ENCODE peak calls at places on chromosomes 7 and 10, in four cellular contexts. One of them, this sample, is unnamed.

GRCh38 chr10:122543676-122544075 is 16.9 kb upstream of the DMBT1 start:
- DNase-seq in Daoy: no peak
- DNase-seq in NCI-H2171 treated with DMSO at 0.1 percent for 48 hours: no peak
- DNase-seq in sigmoid colon: no peak
- DNase-seq in this sample: no peak

GRCh38 chr10:131081386-131081785 is 230.1 kb downstream of the TCERG1L start:
- DNase-seq in Daoy: no peak
- DNase-seq in NCI-H2171 treated with DMSO at 0.1 percent for 48 hours: no peak
- DNase-seq in sigmoid colon: peak; percentile 19
- DNase-seq in this sample: peak; percentile 15

GRCh38 chr10:78028438-78029293 is 649 bp downstream of the POLR3A start:
- DNase-seq in Daoy: no peak
- DNase-seq in NCI-H2171 treated with DMSO at 0.1 percent for 48 hours: no peak
- DNase-seq in sigmoid colon: peak; percentile 54
- DNase-seq in this sample: no peak

GRCh38 chr10:93603023-93603422 is 2.0 kb upstream of the RBP4 start:
- DNase-seq in Daoy: no peak
- DNase-seq in NCI-H2171 treated with DMSO at 0.1 percent for 48 hours: no peak
- DNase-seq in sigmoid colon: no peak
- DNase-seq in this sample: no peak

GRCh38 chr7:36272567-36273269 is 116.9 kb upstream of the ANLN start:
- DNase-seq in Daoy: no peak
- DNase-seq in NCI-H2171 treated with DMSO at 0.1 percent for 48 hours: no peak
- DNase-seq in sigmoid colon: peak; percentile 22
- DNase-seq in this sample: no peak

GRCh38 chr10:121077331-121077730 is 226.2 kb downstream of the WDR11 start:
- DNase-seq in Daoy: no peak
- DNase-seq in NCI-H2171 treated with DMSO at 0.1 percent for 48 hours: no peak
- DNase-seq in sigmoid colon: no peak
- DNase-seq in this sample: no peak

GRCh38 chr7:90345548-90346319 is 782 bp upstream of the GTPBP10 start:
- DNase-seq in Daoy: peak; percentile 21
- DNase-seq in NCI-H2171 treated with DMSO at 0.1 percent for 48 hours: no peak
- DNase-seq in sigmoid colon: no peak
- DNase-seq in this sample: peak; percentile 66

GRCh38 chr7:102993532-102994029 is 80.8 kb downstream of the LRRC17 start:
- DNase-seq in Daoy: peak; percentile 57
- DNase-seq in NCI-H2171 treated with DMSO at 0.1 percent for 48 hours: no peak
- DNase-seq in sigmoid colon: no peak
- DNase-seq in this sample: no peak

GRCh38 chr7:727806-728460 is 852 bp upstream of the PRKAR1B start:
- DNase-seq in Daoy: no peak
- DNase-seq in NCI-H2171 treated with DMSO at 0.1 percent for 48 hours: no peak
- DNase-seq in sigmoid colon: no peak
- DNase-seq in this sample: no peak

GRCh38 chr10:74799840-74800239 is 26.6 kb upstream of the KAT6B start:
- DNase-seq in Daoy: peak; percentile 86
- DNase-seq in NCI-H2171 treated with DMSO at 0.1 percent for 48 hours: no peak
- DNase-seq in sigmoid colon: no peak
- DNase-seq in this sample: no peak

GRCh38 chr7:77348371-77348813 is 67.8 kb downstream of the GSAP start:
- DNase-seq in Daoy: peak; percentile 60
- DNase-seq in NCI-H2171 treated with DMSO at 0.1 percent for 48 hours: no peak
- DNase-seq in sigmoid colon: peak; percentile 78
- DNase-seq in this sample: no peak

GRCh38 chr10:68560916-68561691 is 967 bp downstream of the TET1 start:
- DNase-seq in Daoy: peak; percentile 13
- DNase-seq in NCI-H2171 treated with DMSO at 0.1 percent for 48 hours: no peak
- DNase-seq in sigmoid colon: peak; percentile 67
- DNase-seq in this sample: no peak

GRCh38 chr7:122304996-122305421 is 459 bp upstream of the FEZF1 start:
- DNase-seq in Daoy: no peak
- DNase-seq in NCI-H2171 treated with DMSO at 0.1 percent for 48 hours: no peak
- DNase-seq in sigmoid colon: no peak
- DNase-seq in this sample: no peak

GRCh38 chr10:101053516-101053915 is 8.3 kb upstream of the KAZALD1 start:
- DNase-seq in Daoy: no peak
- DNase-seq in NCI-H2171 treated with DMSO at 0.1 percent for 48 hours: no peak
- DNase-seq in sigmoid colon: no peak
- DNase-seq in this sample: no peak

GRCh38 chr7:31517103-31517502 is 3.2 kb downstream of the ITPRID1 start:
- DNase-seq in Daoy: peak; percentile 32
- DNase-seq in NCI-H2171 treated with DMSO at 0.1 percent for 48 hours: no peak
- DNase-seq in sigmoid colon: no peak
- DNase-seq in this sample: no peak

GRCh38 chr7:118280319-118281012 is 56.0 kb downstream of the ANKRD7 start:
- DNase-seq in Daoy: no peak
- DNase-seq in NCI-H2171 treated with DMSO at 0.1 percent for 48 hours: no peak
- DNase-seq in sigmoid colon: no peak
- DNase-seq in this sample: no peak

GRCh38 chr10:3226960-3227724 is 54.6 kb upstream of the PITRM1 start:
- DNase-seq in Daoy: peak; percentile 73
- DNase-seq in NCI-H2171 treated with DMSO at 0.1 percent for 48 hours: no peak
- DNase-seq in sigmoid colon: no peak
- DNase-seq in this sample: no peak

GRCh38 chr10:235921-236320 is 100.7 kb downstream of the ZMYND11 start:
- DNase-seq in Daoy: no peak
- DNase-seq in NCI-H2171 treated with DMSO at 0.1 percent for 48 hours: no peak
- DNase-seq in sigmoid colon: no peak
- DNase-seq in this sample: no peak

GRCh38 chr7:143283344-143283743 is 1.4 kb upstream of the TMEM139 start:
- DNase-seq in Daoy: no peak
- DNase-seq in NCI-H2171 treated with DMSO at 0.1 percent for 48 hours: no peak
- DNase-seq in sigmoid colon: no peak
- DNase-seq in this sample: no peak

GRCh38 chr7:99210265-99210970 is 2.5 kb upstream of the KPNA7 start:
- DNase-seq in Daoy: no peak
- DNase-seq in NCI-H2171 treated with DMSO at 0.1 percent for 48 hours: no peak
- DNase-seq in sigmoid colon: peak; percentile 3
- DNase-seq in this sample: no peak

GRCh38 chr7:130141161-130141857 is 63.9 kb downstream of the TMEM209 start:
- DNase-seq in Daoy: no peak
- DNase-seq in NCI-H2171 treated with DMSO at 0.1 percent for 48 hours: no peak
- DNase-seq in sigmoid colon: peak; percentile 80
- DNase-seq in this sample: no peak

GRCh38 chr7:97020601-97021442 is 3.8 kb downstream of the DLX5 start:
- DNase-seq in Daoy: no peak
- DNase-seq in NCI-H2171 treated with DMSO at 0.1 percent for 48 hours: no peak
- DNase-seq in sigmoid colon: no peak
- DNase-seq in this sample: no peak

GRCh38 chr10:13352519-13352918 is 4.4 kb upstream of the SEPHS1 start:
- DNase-seq in Daoy: no peak
- DNase-seq in NCI-H2171 treated with DMSO at 0.1 percent for 48 hours: no peak
- DNase-seq in sigmoid colon: no peak
- DNase-seq in this sample: no peak

GRCh38 chr7:48875300-48875916 is 48.9 kb upstream of the CDC14C start:
- DNase-seq in Daoy: no peak
- DNase-seq in NCI-H2171 treated with DMSO at 0.1 percent for 48 hours: no peak
- DNase-seq in sigmoid colon: no peak
- DNase-seq in this sample: no peak

GRCh38 chr7:85510287-85510686 is 323.4 kb upstream of the SEMA3D start:
- DNase-seq in Daoy: no peak
- DNase-seq in NCI-H2171 treated with DMSO at 0.1 percent for 48 hours: no peak
- DNase-seq in sigmoid colon: no peak
- DNase-seq in this sample: no peak

GRCh38 chr7:70870349-70870748 is 261.6 kb upstream of the GALNT17 start:
- DNase-seq in Daoy: no peak
- DNase-seq in NCI-H2171 treated with DMSO at 0.1 percent for 48 hours: no peak
- DNase-seq in sigmoid colon: no peak
- DNase-seq in this sample: no peak

GRCh38 chr10:5199398-5199797 is 2.8 kb downstream of the AKR1C4 start:
- DNase-seq in Daoy: peak; percentile 25
- DNase-seq in NCI-H2171 treated with DMSO at 0.1 percent for 48 hours: no peak
- DNase-seq in sigmoid colon: no peak
- DNase-seq in this sample: no peak

GRCh38 chr7:158461824-158462223 is 125.8 kb downstream of the PTPRN2 start:
- DNase-seq in Daoy: no peak
- DNase-seq in NCI-H2171 treated with DMSO at 0.1 percent for 48 hours: no peak
- DNase-seq in sigmoid colon: no peak
- DNase-seq in this sample: no peak

GRCh38 chr7:40761757-40762342 is 627.0 kb downstream of the SUGCT start:
- DNase-seq in Daoy: no peak
- DNase-seq in NCI-H2171 treated with DMSO at 0.1 percent for 48 hours: no peak
- DNase-seq in sigmoid colon: no peak
- DNase-seq in this sample: no peak

GRCh38 chr10:117721883-117722282 is 179.3 kb downstream of the EMX2 start:
- DNase-seq in Daoy: no peak
- DNase-seq in NCI-H2171 treated with DMSO at 0.1 percent for 48 hours: no peak
- DNase-seq in sigmoid colon: no peak
- DNase-seq in this sample: no peak

GRCh38 chr7:14934831-14935230 is 32.3 kb upstream of the DGKB start:
- DNase-seq in Daoy: no peak
- DNase-seq in NCI-H2171 treated with DMSO at 0.1 percent for 48 hours: no peak
- DNase-seq in sigmoid colon: no peak
- DNase-seq in this sample: no peak

GRCh38 chr10:132364594-132364970 is 32.4 kb upstream of the PWWP2B start:
- DNase-seq in Daoy: no peak
- DNase-seq in NCI-H2171 treated with DMSO at 0.1 percent for 48 hours: no peak
- DNase-seq in sigmoid colon: peak; percentile 77
- DNase-seq in this sample: no peak

GRCh38 chr10:92567952-92568600 is 5.8 kb downstream of the IDE start:
- DNase-seq in Daoy: peak; percentile 20
- DNase-seq in NCI-H2171 treated with DMSO at 0.1 percent for 48 hours: no peak
- DNase-seq in sigmoid colon: no peak
- DNase-seq in this sample: no peak

GRCh38 chr10:15419279-15419874 is 48.3 kb upstream of the FAM171A1 start:
- DNase-seq in Daoy: no peak
- DNase-seq in NCI-H2171 treated with DMSO at 0.1 percent for 48 hours: peak; percentile 33
- DNase-seq in sigmoid colon: no peak
- DNase-seq in this sample: peak; percentile 5

GRCh38 chr10:103153302-103153759 is 39.7 kb downstream of the NT5C2 start:
- DNase-seq in Daoy: no peak
- DNase-seq in NCI-H2171 treated with DMSO at 0.1 percent for 48 hours: no peak
- DNase-seq in sigmoid colon: no peak
- DNase-seq in this sample: no peak

GRCh38 chr7:91503934-91504575 is 239.8 kb downstream of the FZD1 start:
- DNase-seq in Daoy: no peak
- DNase-seq in NCI-H2171 treated with DMSO at 0.1 percent for 48 hours: no peak
- DNase-seq in sigmoid colon: no peak
- DNase-seq in this sample: no peak

This sample was measured in KG1.